ENCODE peak calls at places on chromosomes 5 and 9, in six cellular contexts. K, U, V, S, I and G are unnamed samples.

GRCh38 chr9:19517202-19517942 is 108.6 kb downstream of the ACER2 start:
- DNase-seq in K (no peak), U (no peak), I (peak; percentile 93), V (no peak), S (no peak), G (no peak)

GRCh38 chr9:94443039-94443722 is 111.7 kb upstream of the PCAT7 start:
- DNase-seq in U (no peak), S (no peak), I (no peak), V (no peak), K (no peak), G (no peak)

GRCh38 chr5:174724484-174725260 is at the start of gene MSX2:
- DNase-seq in S (peak; percentile 91), I (peak; percentile 96), U (peak; percentile 84), K (peak; percentile 46), V (peak; percentile 73), G (peak; percentile 93)

GRCh38 chr9:28249424-28249823 is 676.1 kb upstream of the C9orf72 start:
- DNase-seq in U (no peak), S (no peak), K (no peak), I (no peak), V (no peak), G (no peak)

GRCh38 chr5:134545070-134545868 is 19.8 kb downstream of the JADE2 start:
- DNase-seq in V (no peak), I (peak; percentile 35), U (no peak), S (peak; percentile 90), K (no peak), G (no peak)

GRCh38 chr9:20227166-20227874 is 395.0 kb downstream of the MLLT3 start:
- DNase-seq in U (no peak), I (no peak), V (no peak), K (no peak), S (no peak), G (no peak)

GRCh38 chr5:140690376-140690932 is 716 bp downstream of the HARS1 start:
- DNase-seq in U (no peak), I (peak; percentile 40), V (no peak), K (no peak), S (no peak), G (no peak)

GRCh38 chr5:40223884-40224402 is 455.8 kb upstream of the PTGER4 start:
- DNase-seq in U (no peak), S (no peak), V (peak; percentile 40), I (no peak), K (no peak), G (no peak)

GRCh38 chr9:5231212-5231611 is at the start of gene INSL4:
- DNase-seq in S (no peak), V (no peak), U (no peak), K (no peak), I (no peak), G (no peak)

GRCh38 chr5:72760259-72760658 is 56.2 kb upstream of the TNPO1 start:
- DNase-seq in V (no peak), U (no peak), I (no peak), K (no peak), S (no peak), G (no peak)

GRCh38 chr9:134314039-134314949 is 12.0 kb upstream of the RXRA start:
- DNase-seq in S (peak; percentile 16), V (no peak), K (no peak), I (no peak), U (peak; percentile 42), G (no peak)